ENCODE peak calls at places on chromosomes 1 and 21, in five cellular contexts. One of them, this sample, is unnamed.

GRCh38 chr1:155499953-155500621 is 62.5 kb downstream of the ASH1L start:
- DNase-seq in RWPE1: no peak
- DNase-seq in AG09309: no peak
- DNase-seq in AG04450: no peak
- DNase-seq in bronchial epithelial cell: no peak
- DNase-seq in this sample: peak

GRCh38 chr1:40133122-40133665 is 28.0 kb upstream of the RLF start:
- DNase-seq in RWPE1: no peak
- DNase-seq in AG09309: no peak
- DNase-seq in AG04450: no peak
- DNase-seq in bronchial epithelial cell: no peak
- DNase-seq in this sample: no peak

GRCh38 chr1:41422306-41422705 is 61.1 kb downstream of the FOXO6 start:
- DNase-seq in RWPE1: no peak
- DNase-seq in AG09309: no peak
- DNase-seq in AG04450: no peak
- DNase-seq in bronchial epithelial cell: no peak
- DNase-seq in this sample: no peak

GRCh38 chr21:46667191-46667734 is 31.8 kb downstream of the PRMT2 start:
- DNase-seq in RWPE1: peak
- DNase-seq in AG09309: no peak
- DNase-seq in AG04450: no peak
- DNase-seq in bronchial epithelial cell: peak
- DNase-seq in this sample: peak

GRCh38 chr1:94739521-94740061 is 80.6 kb upstream of the SLC44A3 start:
- DNase-seq in RWPE1: no peak
- DNase-seq in AG09309: peak
- DNase-seq in AG04450: peak
- DNase-seq in bronchial epithelial cell: peak
- DNase-seq in this sample: peak

GRCh38 chr21:38760017-38760761 is 45.5 kb upstream of the ETS2 start:
- DNase-seq in RWPE1: no peak
- DNase-seq in AG09309: no peak
- DNase-seq in AG04450: no peak
- DNase-seq in bronchial epithelial cell: no peak
- DNase-seq in this sample: no peak

GRCh38 chr1:145871994-145872411 is 13.1 kb upstream of the PIAS3 start:
- DNase-seq in RWPE1: no peak
- DNase-seq in AG09309: no peak
- DNase-seq in AG04450: no peak
- DNase-seq in bronchial epithelial cell: no peak
- DNase-seq in this sample: no peak

GRCh38 chr1:224783006-224783651 is 146.3 kb upstream of the DNAH14 start:
- DNase-seq in RWPE1: no peak
- DNase-seq in AG09309: no peak
- DNase-seq in AG04450: no peak
- DNase-seq in bronchial epithelial cell: no peak
- DNase-seq in this sample: no peak

GRCh38 chr1:81463889-81464288 is 336.8 kb upstream of the ADGRL2 start:
- DNase-seq in RWPE1: no peak
- DNase-seq in AG09309: no peak
- DNase-seq in AG04450: no peak
- DNase-seq in bronchial epithelial cell: no peak
- DNase-seq in this sample: no peak

GRCh38 chr1:178581351-178581951 is 68.5 kb downstream of the TEX35 start:
- DNase-seq in RWPE1: no peak
- DNase-seq in AG09309: no peak
- DNase-seq in AG04450: no peak
- DNase-seq in bronchial epithelial cell: no peak
- DNase-seq in this sample: no peak

GRCh38 chr1:156895927-156896326 is 2.4 kb downstream of the PEAR1 start:
- DNase-seq in RWPE1: no peak
- DNase-seq in AG09309: no peak
- DNase-seq in AG04450: no peak
- DNase-seq in bronchial epithelial cell: no peak
- DNase-seq in this sample: no peak

GRCh38 chr1:243267346-243268283 is 11.8 kb downstream of the SDCCAG8 start:
- DNase-seq in RWPE1: no peak
- DNase-seq in AG09309: no peak
- DNase-seq in AG04450: no peak
- DNase-seq in bronchial epithelial cell: no peak
- DNase-seq in this sample: peak

GRCh38 chr1:110280126-110280525 is 59.1 kb upstream of the RBM15 start:
- DNase-seq in RWPE1: no peak
- DNase-seq in AG09309: no peak
- DNase-seq in AG04450: no peak
- DNase-seq in bronchial epithelial cell: no peak
- DNase-seq in this sample: no peak

GRCh38 chr1:8702121-8702520 is 115.3 kb downstream of the RERE start:
- DNase-seq in RWPE1: peak
- DNase-seq in AG09309: no peak
- DNase-seq in AG04450: no peak
- DNase-seq in bronchial epithelial cell: peak
- DNase-seq in this sample: peak

GRCh38 chr1:81820761-81821160 is 20.0 kb downstream of the ADGRL2 start:
- DNase-seq in RWPE1: no peak
- DNase-seq in AG09309: no peak
- DNase-seq in AG04450: no peak
- DNase-seq in bronchial epithelial cell: no peak
- DNase-seq in this sample: no peak

GRCh38 chr1:28796321-28797213 is 15.4 kb upstream of the OPRD1 start:
- DNase-seq in RWPE1: no peak
- DNase-seq in AG09309: no peak
- DNase-seq in AG04450: no peak
- DNase-seq in bronchial epithelial cell: no peak
- DNase-seq in this sample: no peak

GRCh38 chr1:24021403-24022266 is 41.5 kb upstream of the SRSF10 start:
- DNase-seq in RWPE1: no peak
- DNase-seq in AG09309: no peak
- DNase-seq in AG04450: no peak
- DNase-seq in bronchial epithelial cell: no peak
- DNase-seq in this sample: no peak

GRCh38 chr1:170316270-170316669 is 170.5 kb downstream of the NTMT2 start:
- DNase-seq in RWPE1: no peak
- DNase-seq in AG09309: no peak
- DNase-seq in AG04450: no peak
- DNase-seq in bronchial epithelial cell: no peak
- DNase-seq in this sample: no peak

GRCh38 chr1:3071507-3072177 is 2.6 kb downstream of the PRDM16 start:
- DNase-seq in RWPE1: no peak
- DNase-seq in AG09309: no peak
- DNase-seq in AG04450: no peak
- DNase-seq in bronchial epithelial cell: peak
- DNase-seq in this sample: no peak

GRCh38 chr1:43530483-43531452 is at the start of gene PTPRF:
- DNase-seq in RWPE1: peak
- DNase-seq in AG09309: no peak
- DNase-seq in AG04450: no peak
- DNase-seq in bronchial epithelial cell: no peak
- DNase-seq in this sample: peak

GRCh38 chr1:34460193-34460592 is 283.5 kb downstream of the C1orf94 start:
- DNase-seq in RWPE1: peak
- DNase-seq in AG09309: no peak
- DNase-seq in AG04450: no peak
- DNase-seq in bronchial epithelial cell: peak
- DNase-seq in this sample: peak

GRCh38 chr1:155184351-155184811 is 10.7 kb downstream of the TRIM46 start:
- DNase-seq in RWPE1: no peak
- DNase-seq in AG09309: no peak
- DNase-seq in AG04450: no peak
- DNase-seq in bronchial epithelial cell: no peak
- DNase-seq in this sample: no peak

GRCh38 chr1:28109639-28110038 is 21.2 kb upstream of the EYA3 start:
- DNase-seq in RWPE1: no peak
- DNase-seq in AG09309: no peak
- DNase-seq in AG04450: no peak
- DNase-seq in bronchial epithelial cell: no peak
- DNase-seq in this sample: no peak

GRCh38 chr1:222600274-222600673 is 10.5 kb upstream of the TAF1A start:
- DNase-seq in RWPE1: no peak
- DNase-seq in AG09309: no peak
- DNase-seq in AG04450: no peak
- DNase-seq in bronchial epithelial cell: peak
- DNase-seq in this sample: peak

GRCh38 chr1:23215751-23216449 is 1.4 kb downstream of the HTR1D start:
- DNase-seq in RWPE1: no peak
- DNase-seq in AG09309: no peak
- DNase-seq in AG04450: no peak
- DNase-seq in bronchial epithelial cell: no peak
- DNase-seq in this sample: no peak

GRCh38 chr1:34975312-34975711 is 9.8 kb downstream of the TMEM35B start:
- DNase-seq in RWPE1: no peak
- DNase-seq in AG09309: no peak
- DNase-seq in AG04450: no peak
- DNase-seq in bronchial epithelial cell: no peak
- DNase-seq in this sample: no peak

GRCh38 chr1:112798293-112798692 is 83.2 kb upstream of the PPM1J start:
- DNase-seq in RWPE1: no peak
- DNase-seq in AG09309: no peak
- DNase-seq in AG04450: no peak
- DNase-seq in bronchial epithelial cell: no peak
- DNase-seq in this sample: no peak

GRCh38 chr1:211126622-211127021 is 7.3 kb downstream of the KCNH1 start:
- DNase-seq in RWPE1: no peak
- DNase-seq in AG09309: peak
- DNase-seq in AG04450: no peak
- DNase-seq in bronchial epithelial cell: no peak
- DNase-seq in this sample: no peak

GRCh38 chr1:164473544-164473943 is 85.4 kb upstream of the PBX1 start:
- DNase-seq in RWPE1: peak
- DNase-seq in AG09309: no peak
- DNase-seq in AG04450: no peak
- DNase-seq in bronchial epithelial cell: peak
- DNase-seq in this sample: no peak

GRCh38 chr1:150479927-150480352 is 7.3 kb upstream of the TARS2 start:
- DNase-seq in RWPE1: no peak
- DNase-seq in AG09309: no peak
- DNase-seq in AG04450: no peak
- DNase-seq in bronchial epithelial cell: no peak
- DNase-seq in this sample: peak
- TF ChIP-seq CTCF in RWPE1: no peak
- TF ChIP-seq CTCF in AG09309: no peak
- TF ChIP-seq CTCF in AG04450: no peak
- TF ChIP-seq CTCF in bronchial epithelial cell: no peak
- TF ChIP-seq CTCF in this sample: no peak

DNA sequence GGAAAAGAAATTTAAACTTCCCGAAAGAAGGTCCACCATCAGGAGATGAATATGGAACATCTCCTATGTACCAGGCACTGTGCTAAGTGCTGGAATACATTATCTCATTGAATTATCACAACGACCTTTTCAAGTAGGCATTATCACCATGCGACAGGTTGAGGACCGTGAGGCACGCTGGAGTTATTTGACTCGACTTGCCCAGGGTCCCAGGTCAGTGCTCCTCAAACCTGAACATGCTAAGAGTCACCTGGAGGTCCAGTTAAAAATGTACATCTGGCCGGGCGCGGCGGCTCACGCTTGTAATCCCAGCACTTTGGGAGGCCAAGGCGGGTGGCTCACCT is 15.9 kb upstream of the AGTRAP start:
- DNase-seq in RWPE1: no peak
- DNase-seq in AG09309: no peak
- DNase-seq in AG04450: no peak
- DNase-seq in bronchial epithelial cell: no peak
- DNase-seq in this sample: no peak
- TF ChIP-seq CTCF in RWPE1: peak
- TF ChIP-seq CTCF in AG09309: no peak
- TF ChIP-seq CTCF in AG04450: no peak
- TF ChIP-seq CTCF in bronchial epithelial cell: no peak
- TF ChIP-seq CTCF in this sample: no peak

GRCh38 chr1:241607497-241607896 is 32.7 kb downstream of the CHML start:
- DNase-seq in RWPE1: no peak
- DNase-seq in AG09309: no peak
- DNase-seq in AG04450: no peak
- DNase-seq in bronchial epithelial cell: no peak
- DNase-seq in this sample: no peak

GRCh38 chr1:241603626-241604337 is 36.4 kb downstream of the CHML start:
- DNase-seq in RWPE1: no peak
- DNase-seq in AG09309: peak
- DNase-seq in AG04450: no peak
- DNase-seq in bronchial epithelial cell: no peak
- DNase-seq in this sample: peak

GRCh38 chr1:241606544-241606943 is 33.6 kb downstream of the CHML start:
- DNase-seq in RWPE1: peak
- DNase-seq in AG09309: no peak
- DNase-seq in AG04450: no peak
- DNase-seq in bronchial epithelial cell: peak
- DNase-seq in this sample: peak

GRCh38 chr1:241608379-241609033 is 31.7 kb downstream of the CHML start:
- DNase-seq in RWPE1: peak
- DNase-seq in AG09309: peak
- DNase-seq in AG04450: no peak
- DNase-seq in bronchial epithelial cell: peak
- DNase-seq in this sample: peak

GRCh38 chr1:241605146-241605805 is 34.9 kb downstream of the CHML start:
- DNase-seq in RWPE1: no peak
- DNase-seq in AG09309: no peak
- DNase-seq in AG04450: no peak
- DNase-seq in bronchial epithelial cell: peak
- DNase-seq in this sample: peak
- TF ChIP-seq CTCF in RWPE1: no peak
- TF ChIP-seq CTCF in AG09309: no peak
- TF ChIP-seq CTCF in AG04450: peak
- TF ChIP-seq CTCF in bronchial epithelial cell: peak
- TF ChIP-seq CTCF in this sample: peak

GRCh38 chr1:234845836-234846235 is 235.9 kb upstream of the IRF2BP2 start:
- DNase-seq in RWPE1: no peak
- DNase-seq in AG09309: no peak
- DNase-seq in AG04450: no peak
- DNase-seq in bronchial epithelial cell: no peak
- DNase-seq in this sample: no peak

GRCh38 chr1:234851450-234852438 is 241.8 kb upstream of the IRF2BP2 start:
- DNase-seq in RWPE1: no peak
- DNase-seq in AG09309: no peak
- DNase-seq in AG04450: no peak
- DNase-seq in bronchial epithelial cell: peak
- DNase-seq in this sample: peak

GRCh38 chr1:234852659-234853058 is 242.7 kb upstream of the IRF2BP2 start:
- DNase-seq in RWPE1: no peak
- DNase-seq in AG09309: no peak
- DNase-seq in AG04450: no peak
- DNase-seq in bronchial epithelial cell: no peak
- DNase-seq in this sample: no peak

GRCh38 chr1:234849824-234850223 is 239.8 kb upstream of the IRF2BP2 start:
- DNase-seq in RWPE1: no peak
- DNase-seq in AG09309: no peak
- DNase-seq in AG04450: no peak
- DNase-seq in bronchial epithelial cell: no peak
- DNase-seq in this sample: no peak

GRCh38 chr1:234848972-234849641 is 239.1 kb upstream of the IRF2BP2 start:
- DNase-seq in RWPE1: peak
- DNase-seq in AG09309: peak
- DNase-seq in AG04450: no peak
- DNase-seq in bronchial epithelial cell: peak
- DNase-seq in this sample: peak
- TF ChIP-seq CTCF in RWPE1: no peak
- TF ChIP-seq CTCF in AG09309: peak
- TF ChIP-seq CTCF in AG04450: peak
- TF ChIP-seq CTCF in bronchial epithelial cell: no peak
- TF ChIP-seq CTCF in this sample: no peak

This sample was measured in MCF 10A.